ENCODE peak calls at places on chromosomes 2 and 18, in six cellular contexts. F, P, R, D, X and L are unnamed samples.

GRCh38 chr2:127182626-127183458 is 37.3 kb downstream of the CYP27C1 start:
- DNase-seq in F (no peak), P (no peak), R (no peak), D (no peak), X (no peak), L (no peak)

GRCh38 chr2:158681816-158682215 is 113.3 kb upstream of the DAPL1 start:
- DNase-seq in F (no peak), P (no peak), R (no peak), D (no peak), X (no peak), L (no peak)

GRCh38 chr2:19702267-19702666 is 199.5 kb downstream of the TTC32 start:
- DNase-seq in F (no peak), P (peak; percentile 29), R (no peak), D (no peak), X (no peak), L (no peak)

GRCh38 chr2:240353944-240354343 is 81.5 kb upstream of the GPC1 start:
- DNase-seq in F (no peak), P (no peak), R (no peak), D (no peak), X (no peak), L (no peak)

GRCh38 chr2:28993211-28993960 is 12.3 kb downstream of the TOGARAM2 start:
- DNase-seq in F (no peak), P (no peak), R (no peak), D (no peak), X (no peak), L (no peak)

GRCh38 chr2:120942658-120943057 is 207.0 kb downstream of the GLI2 start:
- DNase-seq in F (no peak), P (no peak), R (no peak), D (no peak), X (no peak), L (no peak)

GRCh38 chr2:40896358-40896757 is 444.5 kb upstream of the SLC8A1 start:
- DNase-seq in F (no peak), P (no peak), R (no peak), D (no peak), X (no peak), L (no peak)

GRCh38 chr2:23549051-23549450 is 164.1 kb downstream of the KLHL29 start:
- DNase-seq in F (no peak), P (peak; percentile 48), R (no peak), D (no peak), X (peak; percentile 89), L (no peak)

GRCh38 chr18:48711651-48712486 is 173.0 kb downstream of the CTIF start:
- DNase-seq in F (peak; percentile 70), P (peak; percentile 59), R (no peak), D (peak; percentile 41), X (peak; percentile 34), L (no peak)

GRCh38 chr2:88233216-88233615 is 63.1 kb downstream of the THNSL2 start:
- DNase-seq in F (no peak), P (no peak), R (no peak), D (no peak), X (no peak), L (no peak)

GRCh38 chr2:195331124-195331523 is 325.9 kb upstream of the SLC39A10 start:
- DNase-seq in F (no peak), P (no peak), R (no peak), D (no peak), X (no peak), L (no peak)

GRCh38 chr2:68311033-68311432 is 8.7 kb downstream of the CNRIP1 start:
- DNase-seq in F (no peak), P (no peak), R (no peak), D (no peak), X (no peak), L (no peak)

GRCh38 chr18:56795381-56795780 is 144.2 kb downstream of the WDR7 start:
- DNase-seq in F (peak; percentile 31), P (peak; percentile 17), R (no peak), D (no peak), X (no peak), L (no peak)

GRCh38 chr2:29478641-29479040 is 363.4 kb downstream of the CLIP4 start:
- DNase-seq in F (no peak), P (no peak), R (no peak), D (no peak), X (no peak), L (no peak)

GRCh38 chr2:108288534-108289106 is at the start of gene SULT1C2:
- DNase-seq in F (no peak), P (peak; percentile 66), R (no peak), D (peak; percentile 65), X (peak; percentile 32), L (no peak)

GRCh38 chr2:231565915-231566594 is 26.6 kb upstream of the TEX44 start:
- DNase-seq in F (no peak), P (no peak), R (no peak), D (no peak), X (no peak), L (no peak)

GRCh38 chr2:219736196-219736595 is 108.8 kb downstream of the SLC4A3 start:
- DNase-seq in F (peak; percentile 84), P (peak; percentile 74), R (no peak), D (peak; percentile 62), X (peak; percentile 52), L (no peak)

GRCh38 chr2:234306426-234307173 is 190.3 kb downstream of the ARL4C start:
- DNase-seq in F (no peak), P (no peak), R (no peak), D (no peak), X (no peak), L (no peak)

GRCh38 chr2:193966590-193966989 is 1690.4 kb upstream of the SLC39A10 start:
- DNase-seq in F (peak; percentile 87), P (peak; percentile 92), R (no peak), D (no peak), X (peak; percentile 15), L (no peak)

GRCh38 chr2:43388371-43388770 is 162.0 kb upstream of the ZFP36L2 start:
- DNase-seq in F (no peak), P (no peak), R (no peak), D (no peak), X (no peak), L (no peak)

GRCh38 chr18:79629606-79630005 is 50.0 kb upstream of the CTDP1 start:
- DNase-seq in F (no peak), P (no peak), R (no peak), D (no peak), X (no peak), L (no peak)

GRCh38 chr18:7541835-7542234 is 25.3 kb upstream of the PTPRM start:
- DNase-seq in F (no peak), P (no peak), R (no peak), D (no peak), X (no peak), L (no peak)

GRCh38 chr18:37778417-37779165 is 213.0 kb upstream of the CELF4 start:
- DNase-seq in F (peak; percentile 63), P (peak; percentile 17), R (no peak), D (peak; percentile 93), X (peak; percentile 60), L (no peak)

GRCh38 chr18:76252880-76253279 is 242.2 kb downstream of the ZNF516 start:
- DNase-seq in F (peak; percentile 12), P (peak; percentile 9), R (no peak), D (no peak), X (no peak), L (no peak)

GRCh38 chr2:158184556-158185343 is 83.1 kb downstream of the UPP2 start:
- DNase-seq in F (no peak), P (no peak), R (no peak), D (no peak), X (no peak), L (no peak)

GRCh38 chr2:227308784-227309183 is 16.3 kb upstream of the MFF start:
- DNase-seq in F (peak; percentile 13), P (no peak), R (no peak), D (no peak), X (no peak), L (no peak)

GRCh38 chr2:101400048-101400447 is 12.7 kb upstream of the CREG2 start:
- DNase-seq in F (no peak), P (peak; percentile 16), R (no peak), D (no peak), X (no peak), L (no peak)

GRCh38 chr2:108444941-108445840 is 3.8 kb upstream of the GCC2 start:
- DNase-seq in F (peak; percentile 88), P (peak; percentile 11), R (no peak), D (no peak), X (no peak), L (no peak)

GRCh38 chr2:223735659-223736244 is 101.6 kb downstream of the AP1S3 start:
- DNase-seq in F (peak; percentile 96), P (peak; percentile 97), R (no peak), D (no peak), X (no peak), L (no peak)

GRCh38 chr18:76805221-76805620 is 17.1 kb upstream of the ZNF236 start:
- DNase-seq in F (peak; percentile 37), P (peak; percentile 63), R (no peak), D (no peak), X (no peak), L (no peak)

GRCh38 chr2:216583157-216583556 is 50.1 kb upstream of the IGFBP2 start:
- DNase-seq in F (peak; percentile 57), P (peak; percentile 92), R (no peak), D (no peak), X (no peak), L (no peak)